ENCODE peak calls at places on chromosomes 6 and 20, in six cellular contexts. N is activated T-helper 1 cell treated with anti-CD3 and anti-CD28 coated beads, Interleukin-2, amount 50 U/mL, for 16 hours; Z is SHP77; E is cardiac fibroblast; G is tibial nerve; H is HL-60. B is an unnamed sample.
A peak's percentile ranks its signal among the peaks of the same experiment; 100 is the strongest.

GRCh38 chr20:17059465-17059864 is 167.4 kb upstream of the PCSK2 start:
- DNase-seq in H (no peak), E (peak; percentile 3), Z (peak; percentile 98), N (no peak), G (no peak), B (no peak)

GRCh38 chr6:121399971-121400370 is 35.5 kb upstream of the GJA1 start:
- DNase-seq in Z (no peak), N (no peak), E (no peak), H (no peak), G (no peak), B (no peak)

GRCh38 chr20:23350855-23351838 is 556 bp downstream of the NXT1 start:
- DNase-seq in G (peak; percentile 27), Z (peak; percentile 48), H (peak; percentile 45), E (peak; percentile 43), N (peak; percentile 38), B (peak; percentile 18)

GRCh38 chr20:34654207-34654744 is 22.6 kb downstream of the PIGU start:
- DNase-seq in G (no peak), N (no peak), H (no peak), Z (no peak), E (no peak), B (no peak)

GRCh38 chr6:52522151-52522626 is 54.7 kb downstream of the TRAM2 start:
- DNase-seq in G (peak; percentile 52), H (no peak), E (peak; percentile 90), Z (no peak), N (no peak), B (no peak)

GRCh38 chr20:57659131-57659788 is 39.0 kb upstream of the ZBP1 start:
- DNase-seq in N (no peak), H (no peak), G (peak; percentile 7), E (no peak), Z (no peak), B (no peak)

GRCh38 chr6:169812257-169812644 is 60.8 kb downstream of the ERMARD start:
- DNase-seq in G (no peak), H (no peak), N (no peak), E (no peak), Z (no peak), B (no peak)

GRCh38 chr6:83853968-83854501 is 875 bp downstream of the RIPPLY2 start:
- DNase-seq in N (no peak), G (no peak), Z (peak; percentile 80), E (no peak), H (no peak), B (no peak)

GRCh38 chr20:57309544-57310115 is 20.0 kb upstream of the SPO11 start:
- DNase-seq in E (no peak), N (no peak), Z (no peak), G (no peak), H (no peak), B (no peak)

GRCh38 chr6:24489881-24490280 is 503 bp upstream of the GPLD1 start:
- DNase-seq in Z (no peak), H (peak; percentile 22), E (peak; percentile 14), N (no peak), G (no peak), B (no peak)

GRCh38 chr20:49435639-49436038 is 46.8 kb downstream of the KCNB1 start:
- DNase-seq in N (no peak), G (no peak), E (no peak), Z (peak; percentile 2), H (no peak), B (no peak)

GRCh38 chr20:63830821-63831593 is at the start of gene ZBTB46:
- DNase-seq in H (no peak), N (no peak), G (no peak), Z (peak; percentile 59), E (no peak), B (no peak)

GRCh38 chr6:161010418-161010817 is 18.8 kb downstream of the MAP3K4 start:
- DNase-seq in G (no peak), H (no peak), E (peak; percentile 75), Z (no peak), N (no peak), B (no peak)

GRCh38 chr6:27388293-27389197 is at the start of gene ZNF391:
- DNase-seq in H (peak; percentile 79), E (peak; percentile 90), N (peak; percentile 35), G (peak; percentile 34), Z (peak; percentile 76), B (peak; percentile 26)

GRCh38 chr6:11423072-11423471 is 114.5 kb upstream of the TMEM170B start:
- DNase-seq in N (no peak), G (no peak), Z (no peak), E (peak; percentile 71), H (no peak), B (no peak)

GRCh38 chr6:43831211-43831610 is 61.2 kb downstream of the VEGFA start:
- DNase-seq in Z (no peak), G (no peak), H (no peak), N (no peak), E (no peak), B (no peak)

GRCh38 chr6:26607434-26608230 is 10.9 kb downstream of the ABT1 start:
- DNase-seq in H (peak; percentile 64), G (no peak), Z (peak; percentile 83), N (peak; percentile 32), E (peak; percentile 74), B (peak; percentile 33)

GRCh38 chr6:53236241-53236640 is 87.6 kb upstream of the GCM1 start:
- DNase-seq in Z (no peak), N (no peak), G (no peak), E (no peak), H (no peak), B (no peak)

GRCh38 chr6:129368970-129369369 is 341.0 kb downstream of the ARHGAP18 start:
- DNase-seq in E (peak; percentile 5), H (no peak), N (no peak), Z (no peak), G (no peak), B (no peak)

GRCh38 chr6:3252369-3252768 is 6.4 kb upstream of the PSMG4 start:
- DNase-seq in Z (no peak), H (no peak), G (no peak), E (no peak), N (no peak), B (no peak)